ENCODE peak calls at places on chromosomes 3 and 15, in five cellular contexts. R, Z, E, G and S are unnamed samples. For H3K27me3, the result is how much of the 10 kb centered on the place peaks cover.

GRCh38 chr3:139835830-139836655 is 98.9 kb upstream of the CLSTN2 start:
- DNase-seq in R (no peak), Z (no peak), E (no peak), G (peak), S (no peak)

GRCh38 chr3:69143605-69144004 is 21.2 kb upstream of the LMOD3 start:
- DNase-seq in R (peak), Z (no peak), E (no peak), G (no peak), S (no peak)

GRCh38 chr3:99848433-99848832 is 30.8 kb downstream of the CMSS1 start:
- DNase-seq in R (no peak), Z (no peak), E (no peak), G (no peak), S (no peak)

GRCh38 chr15:39079296-39079834 is 501.5 kb upstream of the THBS1 start:
- DNase-seq in R (no peak), Z (no peak), E (no peak), G (no peak), S (no peak)

GRCh38 chr3:10119376-10119775 is 3.9 kb downstream of the BRK1 start:
- DNase-seq in R (no peak), Z (no peak), E (no peak), G (no peak), S (no peak)

GRCh38 chr3:11564577-11565001 is 79.1 kb downstream of the VGLL4 start:
- DNase-seq in R (no peak), Z (peak), E (no peak), G (no peak), S (no peak)

GRCh38 chr3:79018671-79019136 is 749.1 kb downstream of the ROBO1 start:
- DNase-seq in R (peak), Z (peak), E (peak), G (peak), S (no peak)

GRCh38 chr15:45555914-45556608 is 31.1 kb upstream of the BLOC1S6 start:
- DNase-seq in R (no peak), Z (no peak), E (no peak), G (no peak), S (no peak)

GRCh38 chr3:182565916-182566524 is 227.3 kb upstream of the ATP11B start:
- DNase-seq in R (peak), Z (no peak), E (no peak), G (no peak), S (no peak)

GRCh38 chr3:42376397-42376798 is 34.0 kb downstream of the LYZL4 start:
- DNase-seq in R (peak), Z (no peak), E (no peak), G (peak), S (peak)

GRCh38 chr3:132535575-132536441 is 61.3 kb upstream of the ACKR4 start:
- DNase-seq in R (peak), Z (peak), E (peak), G (peak), S (peak)

GRCh38 chr15:36831125-36831914 is 251.9 kb downstream of the CDIN1 start:
- DNase-seq in R (no peak), Z (no peak), E (no peak), G (no peak), S (peak)

GRCh38 chr3:82044918-82045715 is 283.7 kb upstream of the GBE1 start:
- DNase-seq in R (peak), Z (no peak), E (no peak), G (no peak), S (no peak)

GRCh38 chr3:54122046-54122801 is at the start of gene CACNA2D3:
- DNase-seq in R (peak), Z (no peak), E (peak), G (peak), S (no peak)

GRCh38 chr3:153209596-153209995 is 47.6 kb downstream of the RAP2B start:
- DNase-seq in R (peak), Z (peak), E (peak), G (no peak), S (no peak)

GRCh38 chr3:30156586-30157498 is 449.6 kb upstream of the TGFBR2 start:
- DNase-seq in R (no peak), Z (no peak), E (no peak), G (no peak), S (no peak)

GRCh38 chr15:67385971-67386370 is 131.4 kb downstream of the IQCH start:
- DNase-seq in R (no peak), Z (no peak), E (no peak), G (no peak), S (no peak)

GRCh38 chr3:194738254-194739093 is 52.8 kb downstream of the FAM43A start:
- DNase-seq in R (peak), Z (peak), E (peak), G (peak), S (peak)

GRCh38 chr3:21942328-21942727 is 191.3 kb upstream of the ZNF385D start:
- DNase-seq in R (no peak), Z (no peak), E (no peak), G (no peak), S (peak)

GRCh38 chr3:167742338-167742737 is 6.8 kb downstream of the SERPINI1 start:
- DNase-seq in R (no peak), Z (no peak), E (no peak), G (no peak), S (no peak)

GRCh38 chr15:43225201-43225949 is 4.6 kb upstream of the EPB42 start:
- DNase-seq in R (peak), Z (no peak), E (no peak), G (peak), S (no peak)

GRCh38 chr15:55283295-55284147 is 6.1 kb downstream of the RAB27A start:
- DNase-seq in R (no peak), Z (no peak), E (no peak), G (peak), S (no peak)

GRCh38 chr15:38041576-38041975 is 107.1 kb downstream of the TMCO5A start:
- DNase-seq in R (peak), Z (no peak), E (no peak), G (no peak), S (peak)

GRCh38 chr3:135155228-135155627 is 360.2 kb downstream of the EPHB1 start:
- DNase-seq in R (no peak), Z (no peak), E (no peak), G (no peak), S (no peak)

GRCh38 chr15:82952156-82953081 is at the start of gene HOMER2:
- DNase-seq in R (peak), Z (no peak), E (peak), G (peak), S (no peak)
- H3K4me3 ChIP-seq in R (peak), Z (peak), E (peak), G (peak), S (peak)

GRCh38 chr15:73024161-73024560 is 28.1 kb upstream of the NEO1 start:
- DNase-seq in R (no peak), Z (no peak), E (no peak), G (no peak), S (no peak)
- H3K27me3 ChIP-seq in R (under half), Z (under half), E (half or more), G (under half), S (under half)

GRCh38 chr3:196604548-196604947 is 34.9 kb upstream of the NRROS start:
- DNase-seq in R (peak), Z (no peak), E (no peak), G (no peak), S (no peak)
- TF ChIP-seq CTCF in R (no peak), Z (no peak), E (no peak), G (no peak), S (no peak)

GRCh38 chr15:73367624-73368300 is 996 bp downstream of the HCN4 start:
- DNase-seq in R (no peak), Z (no peak), E (no peak), G (no peak), S (no peak)
- H3K4me3 ChIP-seq in R (peak), Z (peak), E (peak), G (no peak), S (no peak)

GRCh38 chr15:80679167-80679804 is 15.8 kb upstream of the ABHD17C start:
- DNase-seq in R (no peak), Z (no peak), E (no peak), G (no peak), S (no peak)
- H3K27me3 ChIP-seq in R (under half), Z (under half), E (under half), G (under half), S (under half)

DNA sequence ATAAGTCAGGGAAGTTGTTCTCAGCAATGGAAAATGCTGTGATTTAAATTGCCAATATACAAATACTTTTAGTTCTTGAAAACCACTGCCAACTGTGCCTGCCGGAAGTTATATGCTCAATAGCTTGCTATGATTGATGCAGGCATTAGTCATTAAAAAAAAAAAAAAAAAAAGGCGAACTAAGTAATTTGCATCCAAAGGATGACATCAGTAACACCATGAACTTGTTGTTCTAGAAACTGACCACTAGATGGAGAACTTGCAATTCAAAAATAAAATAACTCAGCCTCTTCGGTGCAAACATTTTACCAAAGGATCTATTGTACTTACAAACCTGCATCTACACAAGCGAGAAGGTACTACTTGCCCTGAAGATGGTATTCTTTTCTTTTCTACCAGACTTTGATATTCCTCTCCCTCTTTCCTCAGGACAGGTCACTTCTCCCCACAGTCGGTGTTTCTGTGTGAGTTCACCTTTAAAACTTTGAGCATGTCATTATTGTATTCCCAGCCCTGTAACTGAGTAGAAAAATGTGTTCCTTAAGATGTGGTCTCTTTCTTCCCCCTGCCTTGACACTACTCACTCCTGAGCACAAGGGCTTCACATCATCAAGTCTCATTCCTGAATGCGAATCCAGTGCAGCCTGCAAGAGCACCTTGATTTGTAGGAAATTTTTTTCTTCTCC is 115.0 kb upstream of the VEPH1 start:
- DNase-seq in R (peak), Z (no peak), E (no peak), G (no peak), S (peak)
- TF ChIP-seq CTCF in R (peak), Z (peak), E (peak), G (peak), S (peak)

GRCh38 chr3:114214542-114215341 is 22.6 kb downstream of the ZNF80 start:
- DNase-seq in R (no peak), Z (no peak), E (no peak), G (no peak), S (no peak)

GRCh38 chr3:114216186-114216970 is 21.0 kb downstream of the ZNF80 start:
- DNase-seq in R (no peak), Z (no peak), E (no peak), G (no peak), S (no peak)

GRCh38 chr3:114213262-114213668 is 24.1 kb downstream of the ZNF80 start:
- DNase-seq in R (no peak), Z (no peak), E (no peak), G (no peak), S (no peak)

GRCh38 chr3:114212646-114213045 is 24.7 kb downstream of the ZNF80 start:
- DNase-seq in R (no peak), Z (no peak), E (no peak), G (no peak), S (no peak)

GRCh38 chr3:114213669-114214541 is 23.5 kb downstream of the ZNF80 start:
- DNase-seq in R (peak), Z (no peak), E (no peak), G (no peak), S (peak)
- H3K4me3 ChIP-seq in R (peak), Z (no peak), E (peak), G (no peak), S (peak)

GRCh38 chr3:72297481-72297880 is 512.5 kb upstream of the PROK2 start:
- DNase-seq in R (no peak), Z (no peak), E (no peak), G (no peak), S (no peak)

GRCh38 chr3:72299321-72299802 is 514.4 kb upstream of the PROK2 start:
- DNase-seq in R (no peak), Z (no peak), E (no peak), G (no peak), S (no peak)

GRCh38 chr3:72299823-72300222 is 514.9 kb upstream of the PROK2 start:
- DNase-seq in R (no peak), Z (no peak), E (no peak), G (no peak), S (no peak)

GRCh38 chr3:72296477-72297111 is 511.6 kb upstream of the PROK2 start:
- DNase-seq in R (no peak), Z (no peak), E (no peak), G (no peak), S (no peak)

DNA sequence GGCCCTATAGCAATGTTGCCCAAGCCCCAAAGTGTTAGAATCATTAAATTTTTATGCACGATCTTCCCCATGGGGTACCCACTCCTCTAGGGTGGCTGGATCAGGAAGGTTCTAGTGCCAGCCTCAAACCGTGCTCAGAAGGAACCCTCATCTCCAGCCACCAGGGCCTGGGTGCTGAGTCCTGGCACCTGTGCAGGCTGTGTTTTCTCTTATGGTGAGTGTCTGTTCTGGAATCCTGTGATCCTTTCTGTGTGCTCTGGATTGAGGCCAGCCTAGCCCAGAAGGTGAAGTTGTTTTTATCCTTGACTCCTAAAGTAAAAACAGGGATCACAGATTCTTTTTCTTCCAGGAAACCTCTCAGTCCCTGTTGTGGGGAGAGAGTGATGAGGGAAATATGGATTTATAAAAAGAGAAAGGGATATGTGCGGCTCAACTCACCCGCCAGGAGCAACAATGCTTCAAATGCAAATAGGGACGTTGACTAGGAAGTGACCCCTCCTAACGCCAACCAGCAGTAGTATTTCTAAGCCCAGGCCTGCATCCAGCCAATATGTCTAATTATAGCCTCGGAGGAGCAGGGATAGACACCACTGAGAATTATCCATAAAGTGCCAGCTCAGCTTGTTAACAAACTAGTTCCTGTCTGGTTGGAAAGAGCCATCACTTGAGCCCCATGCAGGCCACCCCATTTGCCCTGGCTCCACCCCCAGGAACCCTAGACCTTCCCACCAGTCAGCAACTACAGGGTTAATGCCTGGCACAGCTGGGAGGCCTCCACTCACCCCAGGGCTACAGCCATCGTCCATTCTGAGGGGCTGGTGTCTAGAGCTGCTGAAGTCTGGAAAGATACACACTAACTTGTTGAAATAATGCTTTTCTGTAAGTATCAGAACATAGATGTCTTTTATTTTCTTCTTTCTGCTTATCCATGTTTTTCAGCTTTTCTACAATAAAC is 513.5 kb upstream of the PROK2 start:
- DNase-seq in R (no peak), Z (no peak), E (no peak), G (no peak), S (no peak)
- H3K27me3 ChIP-seq in R (under half), Z (under half), E (under half), G (under half), S (under half)

GRCh38 chr15:52163321-52164190 is 27.6 kb downstream of the GNB5 start:
- DNase-seq in R (no peak), Z (no peak), E (no peak), G (no peak), S (no peak)
- TF ChIP-seq CTCF in R (peak), Z (no peak), E (no peak), G (no peak), S (no peak)